ENCODE peak calls at places on chromosomes 3 and 15, in five cellular contexts. A, O, B, K and Y are unnamed samples.

GRCh38 chr15:81271761-81272644 is 51.9 kb downstream of the STARD5 start:
- DNase-seq in A (no peak), O (no peak), B (no peak), K (no peak), Y (no peak)

GRCh38 chr15:68821898-68822380 is 1.2 kb upstream of the ANP32A start:
- DNase-seq in B (peak; percentile 49), K (no peak), O (no peak), A (no peak), Y (no peak)

GRCh38 chr3:53996153-53996861 is 104.6 kb upstream of the SELENOK start:
- DNase-seq in O (no peak), K (no peak), A (no peak), B (peak; percentile 41), Y (no peak)

GRCh38 chr15:85312486-85312885 is 67.9 kb upstream of the AKAP13 start:
- DNase-seq in A (no peak), B (peak; percentile 33), K (no peak), O (no peak), Y (no peak)

GRCh38 chr3:187064210-187065115 is 74.8 kb downstream of the RPL39L start:
- DNase-seq in O (no peak), K (no peak), A (no peak), B (peak; percentile 76), Y (no peak)

GRCh38 chr15:38316311-38316710 is 63.7 kb downstream of the SPRED1 start:
- DNase-seq in O (no peak), K (no peak), B (no peak), A (no peak), Y (no peak)

GRCh38 chr15:71592186-71592585 is 218.2 kb upstream of the NR2E3 start:
- DNase-seq in A (peak; percentile 27), B (no peak), K (no peak), O (no peak), Y (no peak)

GRCh38 chr3:160588023-160588422 is 22.7 kb upstream of the KPNA4 start:
- DNase-seq in A (no peak), K (no peak), B (no peak), O (no peak), Y (no peak)

GRCh38 chr15:36996121-36996520 is 104.2 kb downstream of the MEIS2 start:
- DNase-seq in K (no peak), B (no peak), O (no peak), A (peak; percentile 62), Y (no peak)

GRCh38 chr15:85568261-85568808 is 187.9 kb downstream of the AKAP13 start:
- DNase-seq in B (no peak), A (no peak), K (no peak), O (no peak), Y (no peak)

GRCh38 chr3:125128861-125129501 is 73.2 kb upstream of the HEG1 start:
- DNase-seq in O (no peak), B (peak; percentile 40), A (no peak), K (peak; percentile 70), Y (no peak)

GRCh38 chr15:74320358-74321247 is 46.8 kb downstream of the CYP11A1 start:
- DNase-seq in K (no peak), O (peak; percentile 62), B (peak; percentile 19), A (peak; percentile 67), Y (no peak)

GRCh38 chr15:39125904-39126303 is 455.0 kb upstream of the THBS1 start:
- DNase-seq in O (no peak), K (no peak), B (no peak), A (no peak), Y (no peak)

GRCh38 chr3:115702598-115702997 is 79.3 kb downstream of the GAP43 start:
- DNase-seq in A (no peak), O (no peak), K (no peak), B (peak; percentile 18), Y (no peak)

GRCh38 chr3:178308696-178309278 is 227.4 kb upstream of the KCNMB2 start:
- DNase-seq in B (no peak), A (no peak), K (no peak), O (no peak), Y (no peak)

GRCh38 chr3:118882353-118882947 is 152.2 kb downstream of the IGSF11 start:
- DNase-seq in K (no peak), A (peak; percentile 51), B (peak; percentile 44), O (peak; percentile 73), Y (no peak)

GRCh38 chr3:155420869-155421486 is 127.5 kb upstream of the STRIT1 start:
- DNase-seq in O (no peak), B (no peak), K (no peak), A (no peak), Y (no peak)

GRCh38 chr15:99594916-99595315 is 29.1 kb downstream of the MEF2A start:
- DNase-seq in B (no peak), A (no peak), K (no peak), O (no peak), Y (no peak)

GRCh38 chr3:84965141-84965540 is 6.4 kb downstream of the CADM2 start:
- DNase-seq in B (no peak), A (no peak), K (no peak), O (no peak), Y (no peak)

GRCh38 chr3:46500631-46501377 is 3.0 kb downstream of the RTP3 start:
- DNase-seq in K (no peak), B (peak; percentile 46), O (no peak), A (no peak), Y (no peak)

GRCh38 chr3:172511783-172512357 is 11.4 kb downstream of the TNFSF10 start:
- DNase-seq in B (no peak), A (no peak), K (no peak), O (no peak), Y (no peak)

GRCh38 chr3:94525039-94525438 is 462.2 kb downstream of the NSUN3 start:
- DNase-seq in B (peak; percentile 14), A (peak; percentile 5), O (no peak), K (no peak), Y (no peak)

GRCh38 chr3:87727783-87728182 is 331.0 kb downstream of the CGGBP1 start:
- DNase-seq in A (no peak), B (no peak), K (no peak), O (no peak), Y (no peak)

GRCh38 chr3:149657458-149657795 is 398 bp downstream of the WWTR1 start:
- DNase-seq in B (no peak), A (peak; percentile 44), K (peak; percentile 57), O (peak; percentile 72), Y (peak; percentile 91)

GRCh38 chr3:72329354-72329753 is 518.9 kb downstream of the SHQ1 start:
- DNase-seq in A (peak; percentile 47), O (peak; percentile 38), K (no peak), B (no peak), Y (peak; percentile 81)

GRCh38 chr3:131535596-131535995 is 32.8 kb upstream of the MRPL3 start:
- DNase-seq in A (no peak), K (no peak), O (no peak), B (peak; percentile 76), Y (no peak)

GRCh38 chr3:125179528-125180240 is 32.9 kb downstream of the SLC12A8 start:
- DNase-seq in A (no peak), K (no peak), O (no peak), B (no peak), Y (no peak)

GRCh38 chr3:124200336-124200901 is 208.5 kb upstream of the ROPN1 start:
- DNase-seq in A (no peak), O (no peak), B (no peak), K (no peak), Y (no peak)

GRCh38 chr15:73482184-73482583 is 39.2 kb downstream of the REC114 start:
- DNase-seq in K (no peak), B (no peak), A (no peak), O (no peak), Y (no peak)

GRCh38 chr3:136069933-136070332 is 104.4 kb downstream of the PPP2R3A start:
- DNase-seq in O (no peak), K (no peak), A (no peak), B (no peak), Y (no peak)

GRCh38 chr3:37901721-37902120 is 40.0 kb downstream of the CTDSPL start:
- DNase-seq in A (no peak), K (no peak), B (no peak), O (no peak), Y (no peak)
- H3K27ac ChIP-seq in A (no peak overlapping the region), K (no peak overlapping the region), B (no peak overlapping the region), O (no peak overlapping the region), Y (no peak overlapping the region)

GRCh38 chr3:157922614-157923013 is 183.6 kb downstream of the SHOX2 start:
- DNase-seq in K (no peak), O (no peak), B (no peak), A (no peak), Y (no peak)

GRCh38 chr3:157921767-157922166 is 184.5 kb downstream of the SHOX2 start:
- DNase-seq in B (no peak), O (no peak), K (no peak), A (no peak), Y (no peak)

GRCh38 chr3:157918402-157918801 is 187.8 kb downstream of the SHOX2 start:
- DNase-seq in K (no peak), A (no peak), O (no peak), B (no peak), Y (no peak)

GRCh38 chr3:157921271-157921670 is 184.9 kb downstream of the SHOX2 start:
- DNase-seq in O (no peak), K (no peak), A (no peak), B (no peak), Y (no peak)

DNA sequence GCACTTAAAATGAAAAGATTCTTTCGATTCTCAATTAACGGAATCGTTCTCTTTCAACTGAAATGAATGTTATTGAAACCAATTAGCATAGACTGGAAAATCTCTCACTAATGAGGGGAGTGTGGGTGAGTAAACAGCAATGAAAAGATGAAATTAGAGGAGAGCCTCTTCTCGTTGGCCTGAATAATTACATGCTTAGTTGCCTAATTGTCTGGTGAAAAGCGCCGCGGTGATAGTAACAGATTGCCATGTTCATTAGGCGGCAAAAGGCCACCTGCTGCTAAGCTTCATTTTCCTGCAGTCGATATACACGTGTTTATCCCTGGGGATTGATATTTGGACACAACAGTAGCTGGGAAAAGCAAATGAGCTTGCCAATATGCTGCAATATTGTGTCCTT is 185.4 kb downstream of the SHOX2 start:
- DNase-seq in B (no peak), O (no peak), A (no peak), K (no peak), Y (no peak)
- H3K4me3 ChIP-seq in B (no peak overlapping the region), O (no peak overlapping the region), A (no peak overlapping the region), K (no peak overlapping the region), Y (no peak overlapping the region)

DNA sequence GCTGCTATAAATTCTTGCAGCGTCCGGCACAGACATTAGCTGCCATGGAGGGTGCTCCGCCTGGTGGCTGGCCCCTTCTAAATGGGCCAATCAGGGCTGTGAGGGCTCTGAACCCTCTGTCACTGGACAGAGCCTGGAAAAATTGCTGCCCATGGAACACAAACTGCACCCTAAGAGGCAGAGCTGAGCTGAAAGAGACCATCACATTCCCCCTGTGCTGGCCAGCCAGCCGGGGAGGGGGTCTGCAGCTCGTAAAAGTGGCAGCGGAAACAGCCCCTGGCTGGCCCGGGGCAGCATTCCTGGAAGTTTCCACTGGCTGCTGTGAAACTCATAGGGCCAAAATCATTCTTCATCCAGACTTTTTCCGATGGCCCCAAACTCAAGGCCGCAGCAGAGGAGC is 21.0 kb upstream of the DUSP7 start:
- DNase-seq in O (no peak), A (no peak), K (no peak), B (no peak), Y (no peak)
- TF ChIP-seq CTCF in O (peak; percentile 42), A (peak; percentile 29), K (no peak), B (no peak), Y (no peak)

GRCh38 chr3:48268936-48269551 is 28.1 kb downstream of the ZNF589 start:
- DNase-seq in B (peak; percentile 81), O (no peak), K (no peak), A (no peak), Y (no peak)
- H3K27ac ChIP-seq in B (peak overlapping the region; percentile 98), O (no peak overlapping the region), K (no peak overlapping the region), A (no peak overlapping the region), Y (no peak overlapping the region)